ENCODE peak calls at places on chromosomes 13 and 19, in seven cellular contexts. H is thoracic aorta; X is CD8-positive, alpha-beta T cell; J is AG04450; I is omental fat pad; N is cardiac fibroblast; A is OCI-LY7. C is an unnamed sample.
A peak's percentile ranks its signal among the peaks of the same experiment; 100 is the strongest.

GRCh38 chr19:7605490-7606222 is 10.0 kb downstream of the CAMSAP3 start:
- DNase-seq in A (peak; percentile 96), I (no peak), X (no peak), N (peak; percentile 40), J (no peak), H (no peak), C (no peak)

GRCh38 chr13:26022538-26023292 is 29.1 kb downstream of the SHISA2 start:
- DNase-seq in X (no peak), N (peak; percentile 58), H (peak; percentile 41), A (no peak), J (no peak), I (no peak), C (no peak)

GRCh38 chr13:95355491-95355890 is 54.2 kb upstream of the ABCC4 start:
- DNase-seq in N (peak; percentile 51), I (no peak), X (no peak), A (no peak), J (peak; percentile 20), H (no peak), C (no peak)

GRCh38 chr19:1350861-1351260 is 32.8 kb upstream of the NDUFS7 start:
- DNase-seq in A (no peak), I (no peak), J (no peak), N (no peak), X (no peak), H (no peak), C (no peak)

GRCh38 chr19:6718741-6719539 is 1.5 kb downstream of the C3 start:
- DNase-seq in X (no peak), N (peak; percentile 71), J (no peak), A (peak; percentile 86), I (no peak), H (no peak), C (no peak)

GRCh38 chr19:7500811-7501450 is 12.1 kb upstream of the PEX11G start:
- DNase-seq in A (no peak), H (no peak), X (peak; percentile 21), J (no peak), I (no peak), N (peak; percentile 51), C (peak; percentile 80)

GRCh38 chr19:40284501-40285352 is at the start of gene AKT2:
- DNase-seq in N (no peak), X (peak; percentile 71), I (no peak), A (peak; percentile 92), J (peak; percentile 8), H (no peak), C (no peak)

GRCh38 chr19:50565984-50566903 is 2.0 kb downstream of the LRRC4B start:
- DNase-seq in H (no peak), N (no peak), A (no peak), J (no peak), X (no peak), I (no peak), C (no peak)

GRCh38 chr19:29285878-29286277 is 72.9 kb upstream of the UQCRFS1 start:
- DNase-seq in A (no peak), X (no peak), N (no peak), J (no peak), I (no peak), H (no peak), C (no peak)

GRCh38 chr19:858868-859843 is at the start of gene CFD:
- DNase-seq in H (no peak), X (no peak), I (no peak), N (no peak), A (no peak), J (no peak), C (no peak)

GRCh38 chr19:14081797-14082674 is 3.5 kb downstream of the C19orf67 start:
- DNase-seq in H (no peak), A (no peak), I (no peak), J (no peak), N (no peak), X (peak; percentile 34), C (no peak)

GRCh38 chr19:29583196-29584006 is 22.7 kb upstream of the POP4 start:
- DNase-seq in A (no peak), X (no peak), H (no peak), N (peak; percentile 56), J (no peak), I (no peak), C (no peak)

GRCh38 chr13:28339419-28339818 is 155.5 kb downstream of the FLT1 start:
- DNase-seq in N (peak; percentile 62), I (no peak), H (no peak), J (peak; percentile 54), X (no peak), A (no peak), C (no peak)

GRCh38 chr13:110113284-110113764 is 193.6 kb downstream of the COL4A1 start:
- DNase-seq in I (no peak), A (no peak), X (no peak), H (no peak), N (peak; percentile 83), J (no peak), C (no peak)

GRCh38 chr19:31610036-31610435 is 260.8 kb upstream of the TSHZ3 start:
- DNase-seq in A (no peak), I (no peak), J (no peak), X (no peak), N (no peak), H (no peak), C (no peak)

GRCh38 chr19:33094504-33095067 is 13.6 kb downstream of the GPATCH1 start:
- DNase-seq in I (no peak), X (no peak), A (no peak), H (no peak), J (no peak), N (no peak), C (no peak)

GRCh38 chr13:108850706-108851105 is 221.3 kb downstream of the MYO16 start:
- DNase-seq in X (no peak), J (no peak), A (no peak), H (no peak), N (no peak), I (no peak), C (no peak)

GRCh38 chr19:55117063-55117635 is 288 bp downstream of the PPP1R12C start:
- DNase-seq in N (no peak), H (no peak), I (no peak), J (no peak), A (peak; percentile 23), X (peak; percentile 22), C (no peak)

DNA sequence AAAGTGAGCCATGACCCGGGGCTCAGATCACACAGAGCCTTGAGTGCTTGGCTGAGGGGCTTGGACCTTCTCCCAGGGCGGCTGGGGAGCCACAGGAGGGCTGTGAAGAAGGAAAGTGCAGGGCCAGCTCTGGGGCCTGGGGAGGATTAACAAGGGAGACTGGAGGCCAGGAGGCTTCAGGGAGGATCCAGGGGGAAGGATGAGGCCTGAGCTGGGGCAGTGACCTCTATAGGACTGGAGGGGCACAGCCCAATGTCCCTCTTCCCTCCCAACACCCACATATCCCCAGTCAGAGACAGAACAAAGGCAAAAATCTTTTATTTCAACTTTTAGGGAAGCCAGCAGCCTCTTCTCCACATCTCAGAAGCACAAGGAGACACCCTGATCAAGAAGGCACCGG is 4.7 kb upstream of the SLC17A7 start:
- DNase-seq in I (no peak), A (no peak), H (no peak), X (no peak), N (no peak), J (no peak), C (no peak)
- TF ChIP-seq CTCF in I (no peak), A (no peak), H (no peak), X (no peak), N (no peak), J (no peak), C (no peak)

DNA sequence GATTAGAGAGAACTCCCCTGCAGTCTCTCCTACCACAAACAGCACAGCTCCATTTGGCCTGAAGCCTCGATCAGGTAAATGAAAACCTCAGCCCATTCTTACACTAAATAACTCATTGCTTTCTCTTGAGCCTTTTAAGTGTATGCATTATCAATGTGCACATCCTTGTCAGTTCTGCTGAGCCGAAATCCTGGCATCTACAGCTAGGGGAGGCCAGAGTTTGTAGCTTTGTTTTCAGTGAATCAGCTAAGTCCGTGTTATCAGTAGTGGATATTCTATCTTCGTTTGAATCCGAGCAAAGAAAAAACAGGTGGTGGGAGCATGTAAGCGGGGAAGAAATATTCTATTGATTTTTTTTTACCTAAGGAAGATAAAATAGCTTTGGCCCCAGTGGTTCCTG is 84.4 kb downstream of the ESD start:
- DNase-seq in N (no peak), A (no peak), H (no peak), X (no peak), I (no peak), J (no peak), C (no peak)
- TF ChIP-seq CTCF in N (peak; percentile 9), A (no peak), H (no peak), X (no peak), I (no peak), J (peak; percentile 21), C (no peak)

GRCh38 chr19:38878575-38879399 is 712 bp upstream of the RINL start:
- DNase-seq in A (no peak), J (no peak), H (no peak), N (no peak), X (no peak), I (no peak), C (no peak)
- TF ChIP-seq CTCF in A (peak; percentile 52), J (no peak), H (no peak), N (no peak), X (no peak), I (no peak), C (no peak)

DNA sequence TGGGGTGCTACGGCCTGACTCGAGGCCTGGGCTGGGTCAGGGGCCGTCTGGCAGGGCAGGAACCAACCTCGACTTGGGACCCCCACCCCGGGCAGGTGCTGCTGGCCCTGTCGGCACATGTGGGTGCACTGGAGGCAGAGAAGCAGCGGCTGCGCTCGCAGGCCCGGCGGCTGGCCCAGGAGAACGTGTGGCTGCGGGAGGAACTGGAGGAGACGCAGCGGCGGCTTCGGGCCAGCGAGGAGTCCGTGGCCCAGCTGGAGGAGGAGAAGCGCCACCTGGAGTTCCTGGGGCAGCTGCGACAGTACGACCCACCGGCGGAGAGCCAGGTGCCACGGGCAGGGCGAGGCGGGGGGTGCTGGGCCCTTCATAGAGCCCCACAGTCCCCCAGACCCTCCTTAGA is 5.9 kb downstream of the KLC3 start:
- DNase-seq in N (no peak), H (no peak), I (no peak), X (no peak), J (no peak), A (no peak), C (no peak)
- TF ChIP-seq CTCF in N (no peak), H (no peak), I (no peak), X (no peak), J (no peak), A (no peak), C (no peak)

C was measured in D721Med.